ENCODE peak calls at places on chromosomes 4 and X, in five cellular contexts. One of them, this sample, is unnamed.

GRCh38 chr4:169492436-169493163 is 119.8 kb downstream of the NEK1 start:
- DNase-seq in tibial nerve: no peak
- DNase-seq in HFFc6: peak; percentile 34
- DNase-seq in fibroblast of mammary gland: peak; percentile 55
- DNase-seq in AG10803: peak; percentile 35
- DNase-seq in this sample: no peak

GRCh38 chrX:28177202-28177601 is 196.0 kb upstream of the DCAF8L1 start:
- DNase-seq in tibial nerve: no peak
- DNase-seq in HFFc6: no peak
- DNase-seq in AG10803: no peak
- DNase-seq in fibroblast of mammary gland: no peak
- DNase-seq in this sample: no peak

GRCh38 chr4:139861471-139861870 is 195.9 kb downstream of the MGST2 start:
- DNase-seq in fibroblast of mammary gland: no peak
- DNase-seq in HFFc6: no peak
- DNase-seq in tibial nerve: no peak
- DNase-seq in AG10803: no peak
- DNase-seq in this sample: no peak

GRCh38 chr4:79652232-79652631 is 244.2 kb upstream of the GK2 start:
- DNase-seq in HFFc6: no peak
- DNase-seq in tibial nerve: no peak
- DNase-seq in fibroblast of mammary gland: peak; percentile 26
- DNase-seq in AG10803: peak; percentile 25
- DNase-seq in this sample: no peak

GRCh38 chr4:77148081-77148480 is 8.9 kb upstream of the CCNG2 start:
- DNase-seq in tibial nerve: no peak
- DNase-seq in AG10803: peak; percentile 4
- DNase-seq in HFFc6: no peak
- DNase-seq in fibroblast of mammary gland: peak; percentile 6
- DNase-seq in this sample: no peak

GRCh38 chr4:4763815-4764202 is 95.7 kb upstream of the MSX1 start:
- DNase-seq in tibial nerve: no peak
- DNase-seq in fibroblast of mammary gland: peak; percentile 6
- DNase-seq in HFFc6: peak; percentile 9
- DNase-seq in AG10803: peak; percentile 43
- DNase-seq in this sample: no peak

GRCh38 chr4:1470816-1471442 is 64.7 kb upstream of the NKX1-1 start:
- DNase-seq in fibroblast of mammary gland: no peak
- DNase-seq in tibial nerve: no peak
- DNase-seq in AG10803: no peak
- DNase-seq in HFFc6: no peak
- DNase-seq in this sample: peak; percentile 87

GRCh38 chr4:151887151-151887815 is 126.5 kb upstream of the GATB start:
- DNase-seq in AG10803: peak; percentile 31
- DNase-seq in HFFc6: peak; percentile 85
- DNase-seq in fibroblast of mammary gland: peak; percentile 50
- DNase-seq in tibial nerve: no peak
- DNase-seq in this sample: no peak

GRCh38 chrX:70636218-70636617 is 191.6 kb downstream of the DLG3 start:
- DNase-seq in AG10803: no peak
- DNase-seq in fibroblast of mammary gland: no peak
- DNase-seq in tibial nerve: no peak
- DNase-seq in HFFc6: no peak
- DNase-seq in this sample: no peak

GRCh38 chrX:30888526-30889146 is 418 bp downstream of the TAB3 start:
- DNase-seq in HFFc6: peak; percentile 3
- DNase-seq in fibroblast of mammary gland: peak; percentile 9
- DNase-seq in AG10803: no peak
- DNase-seq in tibial nerve: no peak
- DNase-seq in this sample: no peak

GRCh38 chrX:2608638-2609430 is 82.3 kb upstream of the CD99 start:
- DNase-seq in fibroblast of mammary gland: peak; percentile 68
- DNase-seq in AG10803: peak; percentile 83
- DNase-seq in tibial nerve: peak; percentile 63
- DNase-seq in HFFc6: peak; percentile 75
- DNase-seq in this sample: no peak

GRCh38 chr4:110190249-110190648 is 8.2 kb downstream of the ELOVL6 start:
- DNase-seq in AG10803: no peak
- DNase-seq in fibroblast of mammary gland: peak; percentile 49
- DNase-seq in HFFc6: no peak
- DNase-seq in tibial nerve: no peak
- DNase-seq in this sample: no peak

GRCh38 chr4:74217365-74217764 is 59.4 kb downstream of the MTHFD2L start:
- DNase-seq in HFFc6: peak; percentile 73
- DNase-seq in tibial nerve: no peak
- DNase-seq in AG10803: peak; percentile 14
- DNase-seq in fibroblast of mammary gland: peak; percentile 65
- DNase-seq in this sample: no peak

GRCh38 chrX:15973941-15974340 is 119.3 kb upstream of the AP1S2 start:
- DNase-seq in HFFc6: no peak
- DNase-seq in tibial nerve: peak; percentile 13
- DNase-seq in fibroblast of mammary gland: peak; percentile 56
- DNase-seq in AG10803: peak; percentile 81
- DNase-seq in this sample: no peak

GRCh38 chrX:10110984-10111363 is 45.8 kb upstream of the CLCN4 start:
- DNase-seq in fibroblast of mammary gland: no peak
- DNase-seq in tibial nerve: no peak
- DNase-seq in AG10803: peak; percentile 45
- DNase-seq in HFFc6: no peak
- DNase-seq in this sample: no peak

GRCh38 chrX:87571965-87572364 is 54.4 kb downstream of the KLHL4 start:
- DNase-seq in tibial nerve: no peak
- DNase-seq in fibroblast of mammary gland: peak; percentile 4
- DNase-seq in AG10803: no peak
- DNase-seq in HFFc6: no peak
- DNase-seq in this sample: no peak

GRCh38 chr4:41814565-41814964 is 66.0 kb upstream of the PHOX2B start:
- DNase-seq in fibroblast of mammary gland: no peak
- DNase-seq in tibial nerve: no peak
- DNase-seq in HFFc6: peak; percentile 4
- DNase-seq in AG10803: peak; percentile 29
- DNase-seq in this sample: no peak
- TF ChIP-seq CTCF in fibroblast of mammary gland: peak; percentile 31
- TF ChIP-seq CTCF in tibial nerve: no peak
- TF ChIP-seq CTCF in HFFc6: peak; percentile 66
- TF ChIP-seq CTCF in AG10803: peak; percentile 54
- TF ChIP-seq CTCF in this sample: peak; percentile 68

GRCh38 chr4:117874241-117874640 is 160.0 kb upstream of the NDST3 start:
- DNase-seq in AG10803: no peak
- DNase-seq in fibroblast of mammary gland: no peak
- DNase-seq in tibial nerve: no peak
- DNase-seq in HFFc6: no peak
- DNase-seq in this sample: no peak

GRCh38 chr4:117868201-117868600 is 166.1 kb upstream of the NDST3 start:
- DNase-seq in fibroblast of mammary gland: no peak
- DNase-seq in tibial nerve: no peak
- DNase-seq in HFFc6: no peak
- DNase-seq in AG10803: no peak
- DNase-seq in this sample: no peak

DNA sequence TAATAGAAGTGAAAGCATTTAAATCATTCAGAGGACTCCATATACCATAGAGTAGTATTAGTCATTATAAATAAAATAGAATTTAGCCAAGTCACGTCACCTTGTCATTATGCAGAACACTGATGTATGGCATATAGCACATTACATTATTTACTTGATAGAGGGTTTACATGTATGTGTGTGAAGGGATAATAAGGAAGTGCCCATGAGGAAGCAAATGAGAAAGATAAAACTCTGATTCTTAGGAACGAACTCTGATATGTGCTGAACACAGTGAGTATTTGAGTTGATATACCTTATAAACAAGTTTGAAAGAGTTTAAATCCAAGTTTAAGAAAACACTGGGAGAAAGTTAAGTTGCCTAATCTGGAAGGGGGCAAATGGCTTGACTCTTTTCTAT is 160.5 kb upstream of the NDST3 start:
- DNase-seq in AG10803: no peak
- DNase-seq in tibial nerve: no peak
- DNase-seq in fibroblast of mammary gland: no peak
- DNase-seq in HFFc6: no peak
- DNase-seq in this sample: no peak
- TF ChIP-seq CTCF in AG10803: no peak
- TF ChIP-seq CTCF in tibial nerve: no peak
- TF ChIP-seq CTCF in fibroblast of mammary gland: no peak
- TF ChIP-seq CTCF in HFFc6: no peak
- TF ChIP-seq CTCF in this sample: no peak

GRCh38 chr4:98092833-98093439 is 50.3 kb downstream of the STPG2 start:
- DNase-seq in AG10803: peak; percentile 6
- DNase-seq in fibroblast of mammary gland: peak; percentile 28
- DNase-seq in HFFc6: peak; percentile 7
- DNase-seq in tibial nerve: no peak
- DNase-seq in this sample: no peak
- TF ChIP-seq CTCF in AG10803: peak; percentile 59
- TF ChIP-seq CTCF in fibroblast of mammary gland: peak; percentile 65
- TF ChIP-seq CTCF in HFFc6: peak; percentile 84
- TF ChIP-seq CTCF in tibial nerve: no peak
- TF ChIP-seq CTCF in this sample: peak; percentile 87

GRCh38 chr4:88587285-88587684 is 5.0 kb upstream of the HERC3 start:
- DNase-seq in HFFc6: no peak
- DNase-seq in tibial nerve: no peak
- DNase-seq in AG10803: no peak
- DNase-seq in fibroblast of mammary gland: no peak
- DNase-seq in this sample: no peak

GRCh38 chr4:88591787-88592599 is at the start of gene HERC3:
- DNase-seq in fibroblast of mammary gland: peak; percentile 76
- DNase-seq in tibial nerve: peak; percentile 84
- DNase-seq in AG10803: peak; percentile 86
- DNase-seq in HFFc6: peak; percentile 82
- DNase-seq in this sample: peak; percentile 68

GRCh38 chr4:88597970-88598369 is 5.7 kb downstream of the HERC3 start:
- DNase-seq in tibial nerve: no peak
- DNase-seq in fibroblast of mammary gland: no peak
- DNase-seq in HFFc6: no peak
- DNase-seq in AG10803: no peak
- DNase-seq in this sample: no peak

GRCh38 chr4:88592600-88593448 is 544 bp downstream of the HERC3 start:
- DNase-seq in HFFc6: peak; percentile 41
- DNase-seq in tibial nerve: peak; percentile 61
- DNase-seq in fibroblast of mammary gland: peak; percentile 73
- DNase-seq in AG10803: peak; percentile 71
- DNase-seq in this sample: no peak
- TF ChIP-seq CTCF in HFFc6: no peak
- TF ChIP-seq CTCF in tibial nerve: no peak
- TF ChIP-seq CTCF in fibroblast of mammary gland: no peak
- TF ChIP-seq CTCF in AG10803: no peak
- TF ChIP-seq CTCF in this sample: peak; percentile 6

GRCh38 chrX:85544609-85545008 is 165.1 kb upstream of the POF1B start:
- DNase-seq in HFFc6: no peak
- DNase-seq in AG10803: peak; percentile 0
- DNase-seq in tibial nerve: no peak
- DNase-seq in fibroblast of mammary gland: peak; percentile 1
- DNase-seq in this sample: no peak
- TF ChIP-seq CTCF in HFFc6: peak; percentile 66
- TF ChIP-seq CTCF in AG10803: peak; percentile 44
- TF ChIP-seq CTCF in tibial nerve: no peak
- TF ChIP-seq CTCF in fibroblast of mammary gland: peak; percentile 38
- TF ChIP-seq CTCF in this sample: peak; percentile 87

GRCh38 chrX:103688949-103689348 is 2.5 kb upstream of the MORF4L2 start:
- DNase-seq in fibroblast of mammary gland: peak; percentile 45
- DNase-seq in tibial nerve: no peak
- DNase-seq in HFFc6: peak; percentile 25
- DNase-seq in AG10803: peak; percentile 28
- DNase-seq in this sample: no peak

GRCh38 chrX:103686199-103687072 is at the start of gene MORF4L2:
- DNase-seq in HFFc6: peak; percentile 98
- DNase-seq in fibroblast of mammary gland: peak; percentile 99
- DNase-seq in tibial nerve: peak; percentile 77
- DNase-seq in AG10803: peak; percentile 99
- DNase-seq in this sample: peak; percentile 89

GRCh38 chrX:103687073-103687695 is 685 bp upstream of the MORF4L2 start:
- DNase-seq in tibial nerve: peak; percentile 86
- DNase-seq in HFFc6: peak; percentile 71
- DNase-seq in AG10803: peak; percentile 80
- DNase-seq in fibroblast of mammary gland: no peak
- DNase-seq in this sample: peak; percentile 94

GRCh38 chrX:103685396-103685795 is 1.1 kb downstream of the MORF4L2 start:
- DNase-seq in fibroblast of mammary gland: peak; percentile 21
- DNase-seq in tibial nerve: no peak
- DNase-seq in AG10803: no peak
- DNase-seq in HFFc6: no peak
- DNase-seq in this sample: no peak

GRCh38 chrX:103687696-103688191 is 1.2 kb upstream of the MORF4L2 start:
- DNase-seq in fibroblast of mammary gland: peak; percentile 83
- DNase-seq in AG10803: peak; percentile 71
- DNase-seq in tibial nerve: peak; percentile 54
- DNase-seq in HFFc6: peak; percentile 67
- DNase-seq in this sample: no peak
- TF ChIP-seq CTCF in fibroblast of mammary gland: peak; percentile 75
- TF ChIP-seq CTCF in AG10803: peak; percentile 71
- TF ChIP-seq CTCF in tibial nerve: peak; percentile 57
- TF ChIP-seq CTCF in HFFc6: peak; percentile 79
- TF ChIP-seq CTCF in this sample: peak; percentile 80

GRCh38 chr4:121614136-121614535 is 82.6 kb downstream of the ANXA5 start:
- DNase-seq in AG10803: no peak
- DNase-seq in tibial nerve: no peak
- DNase-seq in fibroblast of mammary gland: no peak
- DNase-seq in HFFc6: no peak
- DNase-seq in this sample: no peak
- TF ChIP-seq CTCF in AG10803: no peak
- TF ChIP-seq CTCF in tibial nerve: no peak
- TF ChIP-seq CTCF in fibroblast of mammary gland: no peak
- TF ChIP-seq CTCF in HFFc6: no peak
- TF ChIP-seq CTCF in this sample: no peak

This sample was measured in chondrocyte.